ENCODE peak calls at places on chromosomes 2 and 18, in ten cellular contexts. One of them, this sample, is unnamed.

GRCh38 chr2:96113951-96114350 is 2.4 kb downstream of the ADRA2B start:
- DNase-seq in H54: no peak
- DNase-seq in A549: no peak
- DNase-seq in esophagus squamous epithelium: no peak
- DNase-seq in Peyer's patch: peak
- DNase-seq in body of pancreas: no peak
- DNase-seq in heart left ventricle: no peak
- DNase-seq in gastrocnemius medialis: no peak
- DNase-seq in upper lobe of left lung: no peak
- DNase-seq in HCT116: no peak
- DNase-seq in this sample: no peak

GRCh38 chr2:98479959-98480524 is 35.4 kb downstream of the INPP4A start:
- DNase-seq in H54: peak
- DNase-seq in A549: no peak
- DNase-seq in esophagus squamous epithelium: no peak
- DNase-seq in Peyer's patch: no peak
- DNase-seq in body of pancreas: peak
- DNase-seq in heart left ventricle: peak
- DNase-seq in gastrocnemius medialis: peak
- DNase-seq in upper lobe of left lung: no peak
- DNase-seq in HCT116: no peak
- DNase-seq in this sample: peak

GRCh38 chr18:28398491-28398890 is 221.6 kb upstream of the CDH2 start:
- DNase-seq in H54: no peak
- DNase-seq in A549: no peak
- DNase-seq in esophagus squamous epithelium: no peak
- DNase-seq in Peyer's patch: no peak
- DNase-seq in body of pancreas: no peak
- DNase-seq in heart left ventricle: no peak
- DNase-seq in gastrocnemius medialis: no peak
- DNase-seq in upper lobe of left lung: no peak
- DNase-seq in HCT116: no peak
- DNase-seq in this sample: no peak

GRCh38 chr2:119429225-119430000 is 2.2 kb upstream of the TMEM37 start:
- DNase-seq in H54: no peak
- DNase-seq in A549: no peak
- DNase-seq in esophagus squamous epithelium: no peak
- DNase-seq in Peyer's patch: no peak
- DNase-seq in body of pancreas: no peak
- DNase-seq in heart left ventricle: no peak
- DNase-seq in gastrocnemius medialis: no peak
- DNase-seq in upper lobe of left lung: no peak
- DNase-seq in HCT116: no peak
- DNase-seq in this sample: no peak

GRCh38 chr18:55478301-55478660 is 109.7 kb downstream of the TCF4 start:
- DNase-seq in H54: no peak
- DNase-seq in A549: no peak
- DNase-seq in esophagus squamous epithelium: no peak
- DNase-seq in Peyer's patch: no peak
- DNase-seq in body of pancreas: no peak
- DNase-seq in heart left ventricle: no peak
- DNase-seq in gastrocnemius medialis: no peak
- DNase-seq in upper lobe of left lung: no peak
- DNase-seq in HCT116: no peak
- DNase-seq in this sample: no peak

GRCh38 chr2:234968633-234969328 is 17.0 kb downstream of the SH3BP4 start:
- DNase-seq in H54: no peak
- DNase-seq in A549: no peak
- DNase-seq in esophagus squamous epithelium: no peak
- DNase-seq in Peyer's patch: no peak
- DNase-seq in body of pancreas: peak
- DNase-seq in heart left ventricle: no peak
- DNase-seq in gastrocnemius medialis: no peak
- DNase-seq in upper lobe of left lung: no peak
- DNase-seq in HCT116: no peak
- DNase-seq in this sample: no peak

GRCh38 chr2:218892693-218893348 is 12.2 kb downstream of the WNT10A start:
- DNase-seq in H54: no peak
- DNase-seq in A549: peak
- DNase-seq in esophagus squamous epithelium: no peak
- DNase-seq in Peyer's patch: peak
- DNase-seq in body of pancreas: peak
- DNase-seq in heart left ventricle: peak
- DNase-seq in gastrocnemius medialis: peak
- DNase-seq in upper lobe of left lung: peak
- DNase-seq in HCT116: peak
- DNase-seq in this sample: peak

GRCh38 chr2:46495347-46496030 is 16.1 kb downstream of the TMEM247 start:
- DNase-seq in H54: no peak
- DNase-seq in A549: no peak
- DNase-seq in esophagus squamous epithelium: no peak
- DNase-seq in Peyer's patch: no peak
- DNase-seq in body of pancreas: no peak
- DNase-seq in heart left ventricle: no peak
- DNase-seq in gastrocnemius medialis: no peak
- DNase-seq in upper lobe of left lung: no peak
- DNase-seq in HCT116: no peak
- DNase-seq in this sample: no peak

GRCh38 chr18:10456718-10457499 is 2.5 kb downstream of the APCDD1 start:
- DNase-seq in H54: no peak
- DNase-seq in A549: no peak
- DNase-seq in esophagus squamous epithelium: no peak
- DNase-seq in Peyer's patch: no peak
- DNase-seq in body of pancreas: no peak
- DNase-seq in heart left ventricle: no peak
- DNase-seq in gastrocnemius medialis: no peak
- DNase-seq in upper lobe of left lung: no peak
- DNase-seq in HCT116: no peak
- DNase-seq in this sample: no peak

GRCh38 chr18:10455726-10456453 is 1.5 kb downstream of the APCDD1 start:
- DNase-seq in H54: no peak
- DNase-seq in A549: no peak
- DNase-seq in esophagus squamous epithelium: no peak
- DNase-seq in Peyer's patch: no peak
- DNase-seq in body of pancreas: no peak
- DNase-seq in heart left ventricle: no peak
- DNase-seq in gastrocnemius medialis: no peak
- DNase-seq in upper lobe of left lung: no peak
- DNase-seq in HCT116: no peak
- DNase-seq in this sample: no peak

GRCh38 chr18:10454800-10455550 is 540 bp downstream of the APCDD1 start:
- DNase-seq in H54: no peak
- DNase-seq in A549: peak
- DNase-seq in esophagus squamous epithelium: no peak
- DNase-seq in Peyer's patch: no peak
- DNase-seq in body of pancreas: peak
- DNase-seq in heart left ventricle: peak
- DNase-seq in gastrocnemius medialis: no peak
- DNase-seq in upper lobe of left lung: peak
- DNase-seq in HCT116: no peak
- DNase-seq in this sample: no peak

GRCh38 chr18:10453261-10453884 is 1.1 kb upstream of the APCDD1 start:
- DNase-seq in H54: no peak
- DNase-seq in A549: no peak
- DNase-seq in esophagus squamous epithelium: no peak
- DNase-seq in Peyer's patch: no peak
- DNase-seq in body of pancreas: no peak
- DNase-seq in heart left ventricle: no peak
- DNase-seq in gastrocnemius medialis: no peak
- DNase-seq in upper lobe of left lung: no peak
- DNase-seq in HCT116: no peak
- DNase-seq in this sample: no peak

DNA sequence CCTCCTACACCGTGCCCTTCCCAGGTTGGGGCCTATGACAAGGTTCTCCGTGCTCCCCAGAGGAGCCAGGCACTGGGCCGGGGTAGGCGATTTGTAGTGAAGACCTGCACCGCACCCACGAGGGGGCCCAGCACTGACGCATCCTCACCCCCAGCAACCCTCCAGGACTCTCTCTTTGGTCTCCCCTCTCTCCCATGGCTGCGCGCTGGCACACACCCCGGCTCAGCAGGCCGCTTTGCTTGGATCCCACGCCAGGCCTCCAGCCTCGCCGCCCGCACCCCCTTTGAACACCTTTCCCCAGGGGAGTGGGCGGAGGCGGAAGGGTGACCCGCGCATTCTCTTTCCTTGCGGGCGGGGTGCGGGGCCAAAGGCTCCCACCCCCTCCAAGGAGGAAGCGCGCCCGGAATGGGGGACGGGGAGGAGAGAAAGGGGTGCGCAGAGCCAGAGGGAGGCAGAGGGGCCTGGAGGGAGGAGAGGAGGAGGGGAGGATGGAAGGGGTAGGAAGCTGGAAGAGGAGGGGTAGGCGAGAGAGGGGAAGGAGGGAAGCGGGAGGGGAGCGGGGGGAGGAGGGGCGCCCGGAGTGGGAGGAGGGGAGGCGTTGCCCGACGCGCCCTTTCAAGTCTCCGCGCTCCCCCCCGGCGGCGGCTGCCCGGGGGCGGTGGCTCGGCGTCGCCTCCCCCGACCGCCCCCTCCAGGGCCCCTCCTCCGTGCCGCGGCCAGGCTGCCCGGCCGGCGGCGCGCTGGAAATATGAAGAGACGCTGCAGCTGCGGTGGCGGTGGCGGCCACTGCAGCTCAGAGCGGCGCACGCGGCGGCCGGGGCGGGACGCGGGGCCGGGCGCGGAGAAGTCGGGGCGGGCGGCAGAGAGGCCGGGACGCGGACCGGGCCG is at the start of gene APCDD1:
- DNase-seq in H54: no peak
- DNase-seq in A549: no peak
- DNase-seq in esophagus squamous epithelium: no peak
- DNase-seq in Peyer's patch: peak
- DNase-seq in body of pancreas: peak
- DNase-seq in heart left ventricle: peak
- DNase-seq in gastrocnemius medialis: peak
- DNase-seq in upper lobe of left lung: peak
- DNase-seq in HCT116: no peak
- DNase-seq in this sample: peak
- TF ChIP-seq POLR2A in H54: no peak
- TF ChIP-seq POLR2A in A549: no peak
- TF ChIP-seq POLR2A in esophagus squamous epithelium: peak
- TF ChIP-seq POLR2A in Peyer's patch: no peak
- TF ChIP-seq POLR2A in body of pancreas: no peak
- TF ChIP-seq POLR2A in heart left ventricle: no peak
- TF ChIP-seq POLR2A in gastrocnemius medialis: peak
- TF ChIP-seq POLR2A in upper lobe of left lung: peak
- TF ChIP-seq POLR2A in HCT116: no peak
- TF ChIP-seq POLR2A in this sample: no peak

DNA sequence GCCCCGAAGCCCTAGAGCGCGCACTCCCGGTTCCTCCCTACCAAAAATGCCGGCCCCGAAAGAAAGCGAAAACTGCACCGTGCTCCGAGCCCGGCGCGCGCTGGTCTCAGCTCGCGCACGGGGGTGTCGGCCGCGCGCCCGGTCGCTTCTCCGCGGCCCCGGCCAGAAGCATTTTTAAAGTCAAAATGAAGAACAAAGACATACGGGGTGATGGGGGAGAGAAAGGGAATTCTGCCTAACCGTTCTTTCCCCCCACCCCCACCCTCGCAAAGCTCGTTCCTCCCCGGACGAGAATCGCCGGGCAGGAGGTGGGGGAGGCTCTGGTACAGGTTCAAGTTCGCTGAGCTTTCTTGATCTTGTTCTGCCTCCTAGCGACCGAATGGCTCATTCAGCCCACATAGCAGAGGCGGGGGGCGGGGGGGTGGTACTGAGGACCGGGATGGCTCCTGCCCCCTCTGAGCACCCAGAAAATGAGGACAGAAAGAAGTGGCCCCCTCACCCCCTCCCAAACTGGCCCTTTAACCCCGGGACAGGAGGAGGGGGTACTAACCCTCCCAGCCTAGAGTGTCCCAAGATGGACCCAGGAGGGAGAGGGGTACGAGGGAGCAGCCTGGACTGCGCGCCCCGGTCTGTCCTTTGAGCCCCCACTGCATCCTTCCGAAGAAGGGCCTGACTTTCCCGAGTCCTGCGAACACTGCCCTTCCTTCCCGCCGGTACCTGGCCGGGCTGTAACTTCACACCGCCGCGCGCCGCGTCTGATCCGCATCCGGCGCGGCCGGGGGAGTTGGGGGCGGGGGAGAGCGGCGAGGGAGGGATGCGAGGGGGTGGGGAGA is 3.1 kb downstream of the BCL11A start:
- DNase-seq in H54: no peak
- DNase-seq in A549: peak
- DNase-seq in esophagus squamous epithelium: peak
- DNase-seq in Peyer's patch: peak
- DNase-seq in body of pancreas: peak
- DNase-seq in heart left ventricle: peak
- DNase-seq in gastrocnemius medialis: peak
- DNase-seq in upper lobe of left lung: peak
- DNase-seq in HCT116: peak
- DNase-seq in this sample: peak
- TF ChIP-seq POLR2A in H54: no peak
- TF ChIP-seq POLR2A in A549: no peak
- TF ChIP-seq POLR2A in esophagus squamous epithelium: no peak
- TF ChIP-seq POLR2A in Peyer's patch: no peak
- TF ChIP-seq POLR2A in body of pancreas: no peak
- TF ChIP-seq POLR2A in heart left ventricle: no peak
- TF ChIP-seq POLR2A in gastrocnemius medialis: no peak
- TF ChIP-seq POLR2A in upper lobe of left lung: no peak
- TF ChIP-seq POLR2A in HCT116: no peak
- TF ChIP-seq POLR2A in this sample: no peak

GRCh38 chr2:24888177-24888576 is 31.9 kb downstream of the ADCY3 start:
- DNase-seq in H54: no peak
- DNase-seq in A549: no peak
- DNase-seq in esophagus squamous epithelium: no peak
- DNase-seq in Peyer's patch: no peak
- DNase-seq in body of pancreas: no peak
- DNase-seq in heart left ventricle: no peak
- DNase-seq in gastrocnemius medialis: no peak
- DNase-seq in upper lobe of left lung: no peak
- DNase-seq in HCT116: no peak
- DNase-seq in this sample: no peak

GRCh38 chr2:24887325-24887874 is 32.6 kb downstream of the ADCY3 start:
- DNase-seq in H54: no peak
- DNase-seq in A549: no peak
- DNase-seq in esophagus squamous epithelium: no peak
- DNase-seq in Peyer's patch: no peak
- DNase-seq in body of pancreas: no peak
- DNase-seq in heart left ventricle: no peak
- DNase-seq in gastrocnemius medialis: no peak
- DNase-seq in upper lobe of left lung: no peak
- DNase-seq in HCT116: no peak
- DNase-seq in this sample: no peak

GRCh38 chr2:24886114-24886501 is 33.9 kb downstream of the ADCY3 start:
- DNase-seq in H54: no peak
- DNase-seq in A549: no peak
- DNase-seq in esophagus squamous epithelium: no peak
- DNase-seq in Peyer's patch: no peak
- DNase-seq in body of pancreas: no peak
- DNase-seq in heart left ventricle: no peak
- DNase-seq in gastrocnemius medialis: no peak
- DNase-seq in upper lobe of left lung: no peak
- DNase-seq in HCT116: no peak
- DNase-seq in this sample: no peak

GRCh38 chr2:24885221-24886113 is 34.6 kb downstream of the ADCY3 start:
- DNase-seq in H54: no peak
- DNase-seq in A549: no peak
- DNase-seq in esophagus squamous epithelium: no peak
- DNase-seq in Peyer's patch: no peak
- DNase-seq in body of pancreas: no peak
- DNase-seq in heart left ventricle: no peak
- DNase-seq in gastrocnemius medialis: no peak
- DNase-seq in upper lobe of left lung: no peak
- DNase-seq in HCT116: no peak
- DNase-seq in this sample: no peak

DNA sequence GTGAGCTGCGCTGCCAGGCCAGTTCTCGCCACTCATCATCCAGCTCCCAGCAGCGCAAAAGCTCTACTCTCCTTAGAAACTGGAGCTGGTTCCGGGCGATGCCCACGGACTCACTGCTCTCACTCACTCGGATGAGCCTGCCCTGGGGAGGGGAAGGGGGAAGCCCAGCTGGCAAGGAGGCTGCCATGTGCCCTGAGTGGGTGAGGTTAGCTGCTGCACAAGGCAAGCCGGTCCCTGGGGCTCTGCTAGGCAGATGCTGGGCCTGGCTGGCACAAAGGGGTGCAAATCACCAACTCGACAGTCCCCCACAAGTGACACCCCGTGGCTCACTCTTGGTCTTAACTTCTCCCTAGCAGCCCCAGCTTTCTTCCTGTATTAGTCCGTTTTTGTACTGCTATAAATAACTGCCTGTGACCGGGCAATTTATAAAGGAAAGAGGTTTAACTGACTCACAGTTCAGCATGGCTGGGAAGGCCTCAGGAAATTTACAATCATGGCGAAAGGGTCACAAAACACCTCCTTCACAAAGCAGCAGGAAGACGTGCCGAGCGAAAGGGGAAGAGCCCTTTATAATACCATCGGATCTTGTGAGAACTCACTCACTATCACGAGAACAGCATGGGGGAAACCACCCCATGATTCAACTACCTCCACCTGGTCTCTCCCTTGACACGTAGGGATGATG is 33.3 kb downstream of the ADCY3 start:
- DNase-seq in H54: no peak
- DNase-seq in A549: no peak
- DNase-seq in esophagus squamous epithelium: no peak
- DNase-seq in Peyer's patch: no peak
- DNase-seq in body of pancreas: no peak
- DNase-seq in heart left ventricle: no peak
- DNase-seq in gastrocnemius medialis: no peak
- DNase-seq in upper lobe of left lung: no peak
- DNase-seq in HCT116: no peak
- DNase-seq in this sample: no peak
- TF ChIP-seq POLR2A in H54: no peak
- TF ChIP-seq POLR2A in A549: no peak
- TF ChIP-seq POLR2A in esophagus squamous epithelium: no peak
- TF ChIP-seq POLR2A in Peyer's patch: no peak
- TF ChIP-seq POLR2A in body of pancreas: no peak
- TF ChIP-seq POLR2A in heart left ventricle: no peak
- TF ChIP-seq POLR2A in gastrocnemius medialis: no peak
- TF ChIP-seq POLR2A in upper lobe of left lung: no peak
- TF ChIP-seq POLR2A in HCT116: no peak
- TF ChIP-seq POLR2A in this sample: no peak

GRCh38 chr18:2970344-2970743 is 42.6 kb downstream of the LPIN2 start:
- DNase-seq in H54: no peak
- DNase-seq in A549: no peak
- DNase-seq in esophagus squamous epithelium: no peak
- DNase-seq in Peyer's patch: no peak
- DNase-seq in body of pancreas: no peak
- DNase-seq in heart left ventricle: no peak
- DNase-seq in gastrocnemius medialis: no peak
- DNase-seq in upper lobe of left lung: no peak
- DNase-seq in HCT116: no peak
- DNase-seq in this sample: peak

GRCh38 chr18:2969695-2970094 is 43.2 kb downstream of the LPIN2 start:
- DNase-seq in H54: no peak
- DNase-seq in A549: no peak
- DNase-seq in esophagus squamous epithelium: no peak
- DNase-seq in Peyer's patch: no peak
- DNase-seq in body of pancreas: no peak
- DNase-seq in heart left ventricle: no peak
- DNase-seq in gastrocnemius medialis: no peak
- DNase-seq in upper lobe of left lung: no peak
- DNase-seq in HCT116: no peak
- DNase-seq in this sample: peak

GRCh38 chr18:2974731-2975130 is 38.2 kb downstream of the LPIN2 start:
- DNase-seq in H54: no peak
- DNase-seq in A549: no peak
- DNase-seq in esophagus squamous epithelium: no peak
- DNase-seq in Peyer's patch: no peak
- DNase-seq in body of pancreas: no peak
- DNase-seq in heart left ventricle: no peak
- DNase-seq in gastrocnemius medialis: no peak
- DNase-seq in upper lobe of left lung: no peak
- DNase-seq in HCT116: no peak
- DNase-seq in this sample: no peak

GRCh38 chr18:2970762-2971659 is 41.9 kb downstream of the LPIN2 start:
- DNase-seq in H54: no peak
- DNase-seq in A549: no peak
- DNase-seq in esophagus squamous epithelium: no peak
- DNase-seq in Peyer's patch: no peak
- DNase-seq in body of pancreas: no peak
- DNase-seq in heart left ventricle: peak
- DNase-seq in gastrocnemius medialis: no peak
- DNase-seq in upper lobe of left lung: no peak
- DNase-seq in HCT116: no peak
- DNase-seq in this sample: no peak

GRCh38 chr18:2971741-2972552 is 41.0 kb downstream of the LPIN2 start:
- DNase-seq in H54: no peak
- DNase-seq in A549: no peak
- DNase-seq in esophagus squamous epithelium: no peak
- DNase-seq in Peyer's patch: no peak
- DNase-seq in body of pancreas: peak
- DNase-seq in heart left ventricle: peak
- DNase-seq in gastrocnemius medialis: peak
- DNase-seq in upper lobe of left lung: no peak
- DNase-seq in HCT116: no peak
- DNase-seq in this sample: peak
- TF ChIP-seq POLR2A in H54: no peak
- TF ChIP-seq POLR2A in A549: no peak
- TF ChIP-seq POLR2A in esophagus squamous epithelium: peak
- TF ChIP-seq POLR2A in Peyer's patch: peak
- TF ChIP-seq POLR2A in body of pancreas: no peak
- TF ChIP-seq POLR2A in heart left ventricle: no peak
- TF ChIP-seq POLR2A in gastrocnemius medialis: peak
- TF ChIP-seq POLR2A in upper lobe of left lung: peak
- TF ChIP-seq POLR2A in HCT116: no peak
- TF ChIP-seq POLR2A in this sample: no peak